ENCODE peak calls at places on chromosomes 13 and 19, in five cellular contexts. Q is IMR-90, V is heart left ventricle, A is testis, L is uterus. C is an unnamed sample.

GRCh38 chr13:76759877-76760276 is 126.3 kb downstream of the KCTD12 start:
- DNase-seq in Q (peak), V (no peak), A (peak), L (no peak), C (no peak)

GRCh38 chr19:44943801-44944249 is 1.8 kb downstream of the APOC4 start:
- DNase-seq in Q (no peak), V (peak), A (peak), L (no peak), C (peak)

GRCh38 chr19:48695743-48696352 is at the start of gene FUT2:
- DNase-seq in Q (no peak), V (no peak), A (no peak), L (no peak), C (no peak)

GRCh38 chr13:44093607-44094583 is 214.2 kb downstream of the LACC1 start:
- DNase-seq in Q (no peak), V (no peak), A (no peak), L (no peak), C (no peak)

GRCh38 chr19:14081797-14082674 is 3.5 kb downstream of the C19orf67 start:
- DNase-seq in Q (peak), V (no peak), A (peak), L (no peak), C (peak)

GRCh38 chr13:28584873-28585317 is 74.0 kb upstream of the POMP start:
- DNase-seq in Q (peak), V (no peak), A (no peak), L (no peak), C (no peak)

GRCh38 chr19:8209111-8209964 is at the start of gene CERS4:
- DNase-seq in Q (peak), V (peak), A (peak), L (peak), C (peak)

GRCh38 chr19:10726268-10726667 is 8.4 kb downstream of the DNM2 start:
- DNase-seq in Q (no peak), V (no peak), A (peak), L (no peak), C (no peak)

GRCh38 chr13:40440990-40441820 is 225.2 kb downstream of the FOXO1 start:
- DNase-seq in Q (no peak), V (peak), A (peak), L (peak), C (peak)

GRCh38 chr19:37930416-37930815 is 23.4 kb downstream of the SIPA1L3 start:
- DNase-seq in Q (no peak), V (no peak), A (no peak), L (no peak), C (no peak)

GRCh38 chr19:15421726-15422260 is 3.0 kb upstream of the AKAP8L start:
- DNase-seq in Q (no peak), V (peak), A (no peak), L (no peak), C (no peak)

GRCh38 chr19:14248578-14249011 is 42.6 kb upstream of the ADGRL1 start:
- DNase-seq in Q (no peak), V (no peak), A (peak), L (peak), C (peak)

GRCh38 chr19:50398675-50399367 is 14.7 kb downstream of the POLD1 start:
- DNase-seq in Q (no peak), V (no peak), A (no peak), L (no peak), C (no peak)

GRCh38 chr19:10975374-10976036 is 14.7 kb downstream of the SMARCA4 start:
- DNase-seq in Q (peak), V (no peak), A (peak), L (peak), C (peak)

GRCh38 chr13:45297456-45298205 is 43.4 kb downstream of the TPT1 start:
- DNase-seq in Q (no peak), V (no peak), A (no peak), L (no peak), C (no peak)

GRCh38 chr13:44050450-44051063 is 170.9 kb downstream of the LACC1 start:
- DNase-seq in Q (peak), V (no peak), A (no peak), L (no peak), C (no peak)

GRCh38 chr19:2329528-2329927 is 1.0 kb downstream of the SPPL2B start:
- DNase-seq in Q (no peak), V (no peak), A (no peak), L (no peak), C (no peak)

GRCh38 chr19:2329162-2329505 is 650 bp downstream of the SPPL2B start:
- DNase-seq in Q (no peak), V (no peak), A (no peak), L (no peak), C (no peak)

GRCh38 chr19:2330255-2330631 is 1.8 kb downstream of the SPPL2B start:
- DNase-seq in Q (no peak), V (no peak), A (no peak), L (no peak), C (no peak)

GRCh38 chr19:2331601-2332246 is 3.2 kb downstream of the SPPL2B start:
- DNase-seq in Q (no peak), V (no peak), A (no peak), L (no peak), C (no peak)

DNA sequence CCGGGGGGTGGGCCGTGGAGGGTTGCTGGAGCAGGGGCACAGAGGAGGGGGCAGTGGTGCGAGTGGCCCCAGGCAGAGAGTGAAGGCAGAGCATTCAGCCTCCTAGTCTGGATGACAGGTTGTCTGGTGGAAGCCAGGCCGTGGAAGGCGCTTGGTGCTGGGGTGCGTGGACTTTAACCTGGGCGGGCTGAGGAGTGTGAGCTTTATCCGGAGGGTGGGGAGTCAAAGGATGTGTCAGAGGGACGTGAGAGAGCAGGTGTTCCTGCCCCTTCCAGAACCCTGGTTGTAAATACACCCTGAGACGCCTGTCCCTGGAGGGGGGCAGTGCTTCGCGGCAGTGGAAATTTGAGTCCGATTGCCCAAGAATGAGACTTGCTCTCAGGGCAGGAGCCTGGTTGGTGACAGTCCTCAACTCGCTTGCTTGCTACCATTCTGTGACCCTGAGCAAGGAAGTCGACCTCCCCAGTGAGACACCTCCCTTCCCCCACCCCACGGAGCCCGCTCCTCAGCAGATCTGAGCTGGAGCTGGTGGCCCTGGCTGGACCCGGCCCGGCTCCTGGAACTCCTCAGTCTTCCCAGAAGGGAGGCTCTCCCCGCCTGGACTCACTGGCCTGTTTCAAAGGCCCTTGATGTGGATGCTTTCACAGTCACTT is 2.3 kb downstream of the SPPL2B start:
- DNase-seq in Q (no peak), V (no peak), A (no peak), L (no peak), C (peak)
- TF ChIP-seq POLR2A in Q (no peak), V (no peak), A (no peak), L (no peak), C (peak)

DNA sequence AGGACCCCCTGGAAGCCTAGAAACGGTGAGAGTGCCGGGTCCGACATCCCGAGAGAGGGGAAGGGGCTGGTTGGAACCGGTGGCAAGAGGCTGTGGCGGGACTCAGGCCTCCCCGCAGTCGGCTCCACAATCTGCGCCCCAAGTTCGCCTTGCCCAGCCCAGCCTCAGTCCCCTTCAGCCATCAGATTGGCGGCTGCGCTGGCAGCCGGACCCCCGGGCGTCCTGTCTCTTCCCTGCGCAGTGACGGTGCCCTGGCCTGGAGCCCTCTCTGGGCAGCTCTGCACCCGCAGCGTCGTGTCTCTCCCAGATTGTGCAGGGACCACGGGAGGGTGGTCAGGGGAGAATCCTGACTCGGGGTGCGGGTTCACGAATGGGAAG is 315 bp downstream of the ZNF492 start:
- DNase-seq in Q (no peak), V (no peak), A (no peak), L (no peak), C (no peak)
- H3K27ac ChIP-seq in Q (no peak), V (no peak), A (no peak), L (peak), C (no peak)

DNA sequence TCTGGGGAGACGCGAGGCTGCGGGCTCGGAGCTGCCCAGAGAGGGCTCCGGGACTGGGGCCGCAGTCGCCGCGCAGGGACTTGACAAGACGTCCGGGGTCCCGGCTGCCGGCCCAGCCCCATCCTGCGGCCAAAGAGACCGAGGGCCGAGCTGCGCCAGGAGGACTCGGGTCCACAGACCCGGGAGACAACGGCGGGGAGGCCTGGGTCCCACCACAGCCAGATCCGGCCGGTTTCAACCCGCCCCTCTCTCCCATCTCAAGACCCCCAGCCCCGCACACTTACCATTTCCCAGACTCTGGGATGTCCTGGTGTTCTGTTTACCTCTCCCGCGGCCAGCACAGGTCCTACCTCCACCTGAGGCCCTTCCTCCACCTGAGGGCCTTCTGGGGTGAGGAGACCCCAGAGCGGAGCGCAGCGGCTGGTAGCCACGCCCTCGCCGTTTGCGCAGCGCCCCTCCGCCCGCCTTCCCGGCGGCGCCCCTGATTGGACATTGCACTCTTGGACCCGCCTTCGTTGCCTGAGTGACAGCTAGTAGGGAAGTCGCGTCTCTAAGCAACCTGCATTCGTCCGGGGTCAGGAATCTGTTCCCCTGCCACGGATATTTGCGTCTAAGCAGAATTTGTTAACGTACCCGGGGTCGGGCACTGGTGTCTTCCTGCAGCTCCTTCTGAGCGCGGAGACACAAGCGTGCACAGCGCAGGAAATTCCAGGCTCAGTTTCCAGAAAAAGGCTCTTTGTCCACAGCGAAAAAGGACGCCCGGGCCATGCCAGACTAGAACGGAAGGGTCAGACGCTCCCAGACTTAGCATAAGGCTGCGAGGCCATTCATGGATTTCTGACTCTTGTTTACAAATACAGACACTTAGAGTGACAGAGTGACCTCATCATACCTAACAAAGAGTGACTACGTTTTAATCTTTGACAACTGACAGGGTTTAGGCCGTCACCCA is at the start of gene ZNF709:
- DNase-seq in Q (peak), V (peak), A (peak), L (peak), C (peak)
- TF ChIP-seq POLR2A in Q (peak), V (peak), A (peak), L (peak), C (no peak)

GRCh38 chr13:27083183-27083582 is 88.4 kb downstream of the USP12 start:
- DNase-seq in Q (no peak), V (no peak), A (no peak), L (no peak), C (no peak)

GRCh38 chr13:27079421-27079958 is 92.1 kb downstream of the USP12 start:
- DNase-seq in Q (peak), V (no peak), A (no peak), L (no peak), C (no peak)

GRCh38 chr13:27080018-27080948 is 91.3 kb downstream of the USP12 start:
- DNase-seq in Q (no peak), V (no peak), A (no peak), L (no peak), C (no peak)

GRCh38 chr13:27081893-27082292 is 89.7 kb downstream of the USP12 start:
- DNase-seq in Q (no peak), V (no peak), A (no peak), L (no peak), C (no peak)

DNA sequence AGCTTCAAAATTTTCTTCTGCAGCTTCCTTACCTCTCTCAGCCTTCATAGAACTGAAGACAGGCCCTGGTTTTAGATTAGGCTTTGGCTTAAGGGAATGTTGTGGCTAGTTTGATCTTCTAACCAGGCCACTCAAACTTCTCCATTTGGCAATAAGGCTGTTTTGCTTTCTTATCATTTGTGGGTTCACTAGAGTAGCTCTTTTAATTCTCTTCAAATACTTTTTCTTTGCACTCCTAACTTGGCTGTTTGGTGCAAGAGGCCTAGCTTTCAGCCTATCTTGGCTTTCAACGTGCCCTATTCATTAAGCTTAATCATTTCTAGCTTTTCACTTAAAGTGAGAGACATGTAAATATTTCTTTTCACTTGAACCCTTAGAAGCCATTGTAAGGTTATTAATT is 89.3 kb downstream of the USP12 start:
- DNase-seq in Q (no peak), V (no peak), A (no peak), L (no peak), C (no peak)
- H3K27ac ChIP-seq in Q (no peak), V (no peak), A (no peak), L (no peak), C (no peak)

GRCh38 chr13:97433727-97434416 is at the start of gene RAP2A:
- DNase-seq in Q (peak), V (peak), A (peak), L (peak), C (peak)

GRCh38 chr13:97431365-97431764 is 2.6 kb upstream of the RAP2A start:
- DNase-seq in Q (no peak), V (no peak), A (no peak), L (no peak), C (no peak)

GRCh38 chr13:97432232-97432916 is 1.6 kb upstream of the RAP2A start:
- DNase-seq in Q (no peak), V (no peak), A (no peak), L (no peak), C (no peak)

GRCh38 chr13:97434417-97435296 is 688 bp downstream of the RAP2A start:
- DNase-seq in Q (peak), V (peak), A (peak), L (peak), C (peak)

DNA sequence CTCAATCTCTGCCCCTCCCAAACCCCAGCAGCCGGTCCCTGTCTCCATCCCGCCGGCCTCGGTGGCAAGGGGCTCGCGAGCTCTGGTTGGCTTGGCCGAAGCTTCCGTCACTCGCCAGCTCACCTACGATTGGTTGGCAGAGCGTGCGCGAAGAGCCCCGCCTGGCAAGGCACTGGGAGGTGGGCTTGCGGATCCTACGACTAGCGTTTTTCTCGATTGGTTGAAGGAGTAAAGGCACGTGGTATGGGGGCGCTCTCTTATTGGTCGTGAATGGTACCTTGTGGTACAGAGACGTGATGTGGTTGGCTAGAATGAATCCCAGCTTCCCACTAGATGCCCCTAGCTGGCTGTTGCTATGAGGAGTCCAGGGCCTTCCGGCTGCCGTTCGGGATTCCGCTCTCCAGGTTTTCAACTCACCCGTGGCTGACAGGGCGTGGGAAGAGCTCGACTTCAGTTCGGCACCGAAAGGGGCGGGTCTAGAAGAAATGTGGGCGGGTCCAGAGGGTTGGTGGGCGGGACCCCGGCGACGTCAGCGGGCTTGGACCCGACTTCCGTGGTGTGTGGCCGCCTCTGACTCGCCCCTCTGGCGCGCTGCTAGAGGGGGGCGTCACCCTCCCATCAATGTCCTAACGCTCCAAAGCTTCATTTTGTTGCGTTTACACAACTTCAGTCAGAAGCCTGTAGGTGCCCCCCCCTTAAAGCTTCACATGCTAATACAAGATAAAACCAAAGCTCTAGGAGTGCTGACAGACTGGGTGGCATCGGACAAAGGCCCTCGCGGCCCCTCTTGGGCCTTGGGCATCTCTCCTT is 847 bp upstream of the RAP2A start:
- DNase-seq in Q (peak), V (peak), A (peak), L (peak), C (peak)
- TF ChIP-seq POLR2A in Q (no peak), V (peak), A (peak), L (peak), C (no peak)

DNA sequence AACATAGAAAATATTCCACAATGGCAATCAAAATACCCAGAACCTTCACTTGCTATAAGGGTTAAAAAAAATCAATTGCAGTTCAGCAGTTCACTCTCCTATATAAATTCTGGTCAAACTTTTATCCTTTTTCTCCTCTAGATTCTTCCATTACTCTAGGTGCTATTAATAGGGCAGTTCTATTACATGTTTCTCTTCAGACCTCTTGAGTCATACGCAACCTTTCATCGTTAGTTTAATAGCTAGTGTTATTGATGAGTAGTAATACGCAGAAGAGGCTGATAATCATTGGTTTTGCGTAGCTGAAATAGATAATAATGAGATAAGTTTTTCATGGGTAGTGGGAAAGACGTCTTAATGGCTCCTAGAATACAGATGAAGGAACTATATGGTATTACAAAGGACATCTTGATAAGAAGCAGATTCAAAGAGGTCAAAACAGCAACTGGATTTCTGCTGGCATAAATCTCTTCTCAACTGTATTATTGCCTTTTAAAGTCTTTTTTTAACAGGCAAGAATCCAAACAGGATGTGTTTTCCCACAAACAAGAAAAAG is 118.3 kb upstream of the STARD13 start:
- DNase-seq in Q (no peak), V (no peak), A (no peak), L (no peak), C (no peak)
- H3K27ac ChIP-seq in Q (no peak), V (no peak), A (no peak), L (peak), C (no peak)

GRCh38 chr19:629961-630714 is 3.2 kb downstream of the POLRMT start:
- DNase-seq in Q (no peak), V (no peak), A (no peak), L (no peak), C (no peak)

GRCh38 chr19:633786-634639 is 676 bp upstream of the POLRMT start:
- DNase-seq in Q (peak), V (no peak), A (no peak), L (no peak), C (no peak)

GRCh38 chr19:634975-635652 is 1.8 kb upstream of the POLRMT start:
- DNase-seq in Q (no peak), V (no peak), A (no peak), L (no peak), C (no peak)

GRCh38 chr19:632228-633067 is 889 bp downstream of the POLRMT start:
- DNase-seq in Q (peak), V (no peak), A (peak), L (no peak), C (peak)

GRCh38 chr19:633068-633785 is at the start of gene POLRMT:
- DNase-seq in Q (peak), V (peak), A (peak), L (peak), C (peak)
- TF ChIP-seq POLR2A in Q (peak), V (peak), A (no peak), L (no peak), C (peak)

GRCh38 chr19:2816641-2817040 is 3.0 kb upstream of the ZNF554 start:
- DNase-seq in Q (no peak), V (no peak), A (no peak), L (no peak), C (no peak)

GRCh38 chr19:2819540-2820111 is at the start of gene ZNF554:
- DNase-seq in Q (peak), V (peak), A (peak), L (peak), C (peak)

GRCh38 chr19:2823646-2824045 is 4.0 kb downstream of the ZNF554 start:
- DNase-seq in Q (no peak), V (no peak), A (no peak), L (no peak), C (no peak)

GRCh38 chr19:2822846-2823245 is 3.2 kb downstream of the ZNF554 start:
- DNase-seq in Q (no peak), V (no peak), A (no peak), L (no peak), C (no peak)

GRCh38 chr19:2820112-2820702 is 539 bp downstream of the ZNF554 start:
- DNase-seq in Q (no peak), V (no peak), A (no peak), L (peak), C (no peak)
- H3K27ac ChIP-seq in Q (no peak), V (peak), A (no peak), L (peak), C (peak)

GRCh38 chr13:31037351-31037750 is 104.9 kb downstream of the TEX26 start:
- DNase-seq in Q (no peak), V (no peak), A (no peak), L (no peak), C (no peak)
- TF ChIP-seq POLR2A in Q (no peak), V (no peak), A (no peak), L (no peak), C (no peak)

GRCh38 chr13:99652901-99653300 is 151.6 kb downstream of the TM9SF2 start:
- DNase-seq in Q (no peak), V (no peak), A (no peak), L (no peak), C (no peak)
- H3K27ac ChIP-seq in Q (no peak), V (no peak), A (no peak), L (no peak), C (no peak)

C was measured in Peyer's patch.